ENCODE peak calls at places on chromosomes 2 and 18, in nine cellular contexts. F is H9; Q is body of pancreas; T is AG10803; K is cardiac muscle cell; R is fibroblast of the aortic adventitia; G is WTC11; A is activated CD8-positive, alpha-beta T cell treated with anti-CD3 and anti-CD28 coated beads for 36 hours; B is neural progenitor cell. U is an unnamed sample.

GRCh38 chr2:168928113-168928823 is 27.2 kb downstream of the G6PC2 start:
- DNase-seq in R (no peak), F (no peak), Q (no peak), G (no peak), B (no peak), T (no peak), A (no peak), K (no peak), U (no peak)

GRCh38 chr2:240135706-240136012 is 446 bp downstream of the COPS9 start:
- DNase-seq in A (no peak), B (no peak), T (no peak), G (no peak), Q (no peak), F (no peak), K (no peak), R (no peak), U (no peak)

GRCh38 chr18:28110924-28111323 is 66.0 kb downstream of the CDH2 start:
- DNase-seq in T (no peak), A (no peak), G (no peak), B (peak; percentile 36), R (no peak), Q (no peak), K (no peak), F (no peak), U (no peak)

GRCh38 chr2:208175843-208176160 is 12.4 kb upstream of the CRYGA start:
- DNase-seq in T (no peak), R (no peak), F (no peak), A (no peak), B (no peak), Q (no peak), G (no peak), K (peak; percentile 16), U (no peak)

GRCh38 chr18:31487251-31488015 is 10.5 kb upstream of the DSG2 start:
- DNase-seq in B (no peak), T (peak; percentile 71), Q (no peak), K (peak; percentile 79), A (no peak), R (peak; percentile 66), G (no peak), F (no peak), U (no peak)

GRCh38 chr2:233938676-233939370 is 21.6 kb downstream of the TRPM8 start:
- DNase-seq in B (no peak), G (peak; percentile 53), K (no peak), F (no peak), T (no peak), R (no peak), A (no peak), Q (peak; percentile 8), U (no peak)

GRCh38 chr2:168441214-168441872 is 14.7 kb upstream of the CERS6 start:
- DNase-seq in B (no peak), K (no peak), F (no peak), G (no peak), R (no peak), Q (no peak), T (no peak), A (no peak), U (no peak)

GRCh38 chr18:50906843-50907242 is 27.9 kb downstream of the ME2 start:
- DNase-seq in F (no peak), R (no peak), B (no peak), Q (no peak), A (peak; percentile 11), T (no peak), G (no peak), K (no peak), U (no peak)

GRCh38 chr2:46169452-46169851 is 127.8 kb upstream of the EPAS1 start:
- DNase-seq in B (no peak), T (no peak), K (no peak), A (no peak), Q (no peak), R (no peak), F (no peak), G (no peak), U (no peak)

GRCh38 chr2:29663266-29663665 is 258.1 kb downstream of the ALK start:
- DNase-seq in A (no peak), Q (no peak), B (no peak), K (peak; percentile 48), G (no peak), T (peak; percentile 71), R (peak; percentile 83), F (no peak), U (no peak)

GRCh38 chr2:38683766-38684165 is 17.9 kb downstream of the GALM start:
- DNase-seq in T (no peak), R (no peak), A (no peak), G (no peak), Q (no peak), B (no peak), F (no peak), K (no peak), U (no peak)

DNA sequence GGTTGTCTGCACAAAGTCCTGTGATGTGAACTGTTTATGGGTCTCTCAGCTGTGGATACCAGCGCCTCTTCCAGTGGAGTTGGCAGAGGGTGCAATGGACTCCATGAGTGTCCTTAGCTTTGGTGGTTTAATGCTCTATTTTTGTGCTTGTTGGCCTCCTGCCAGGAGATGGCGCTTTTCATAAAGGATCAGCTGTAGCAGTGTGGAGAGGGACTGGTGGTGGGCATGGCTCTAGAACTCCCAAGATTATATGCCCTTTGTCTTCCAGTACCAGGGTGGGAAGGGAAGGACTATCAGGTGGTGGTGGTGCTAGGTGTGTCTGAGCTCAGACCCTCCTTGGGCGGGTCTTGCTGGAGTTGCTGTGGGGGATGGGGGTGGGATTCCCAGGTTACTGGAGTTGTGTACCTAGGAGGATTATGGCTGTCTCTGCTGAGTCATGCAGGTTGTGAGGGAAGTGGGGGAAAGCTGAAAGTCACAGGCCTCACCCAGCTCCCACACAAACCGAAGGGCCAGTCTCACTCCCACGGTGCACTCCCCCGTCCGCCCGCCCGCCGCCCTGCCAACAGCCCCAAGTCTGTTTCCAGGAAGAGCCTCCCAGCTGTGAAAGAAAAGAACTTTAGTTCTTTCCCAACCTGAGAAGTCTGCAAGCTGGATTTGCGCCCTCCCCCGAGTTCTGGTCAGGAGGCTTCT is 108.1 kb downstream of the MARCO start:
- DNase-seq in R (no peak), F (peak; percentile 71), K (peak; percentile 58), A (peak; percentile 36), G (peak; percentile 65), B (peak; percentile 12), T (no peak), Q (no peak), U (peak; percentile 53)
- TF ChIP-seq CTCF in R (no peak), F (peak; percentile 61), K (no peak), A (no peak), G (no peak), B (peak; percentile 42), T (no peak), Q (no peak), U (no peak)

GRCh38 chr2:98467652-98468051 is 23.0 kb downstream of the INPP4A start:
- DNase-seq in G (no peak), A (no peak), B (no peak), R (no peak), T (no peak), F (no peak), Q (no peak), K (no peak), U (no peak)

GRCh38 chr2:98464772-98465310 is 20.2 kb downstream of the INPP4A start:
- DNase-seq in Q (peak; percentile 53), R (no peak), A (peak; percentile 63), F (no peak), B (no peak), T (no peak), G (no peak), K (no peak), U (no peak)

GRCh38 chr2:98467082-98467536 is 22.5 kb downstream of the INPP4A start:
- DNase-seq in B (no peak), F (no peak), T (no peak), R (no peak), Q (no peak), A (peak; percentile 48), G (no peak), K (no peak), U (no peak)

GRCh38 chr2:98463988-98464771 is 19.5 kb downstream of the INPP4A start:
- DNase-seq in K (no peak), B (no peak), G (no peak), R (no peak), T (no peak), A (peak; percentile 61), F (no peak), Q (no peak), U (no peak)

GRCh38 chr2:98465456-98466201 is 21.0 kb downstream of the INPP4A start:
- DNase-seq in A (peak; percentile 81), B (no peak), Q (peak; percentile 78), T (peak; percentile 58), G (no peak), K (peak; percentile 87), F (no peak), R (peak; percentile 49), U (no peak)
- TF ChIP-seq CTCF in A (no peak), B (no peak), Q (no peak), T (no peak), G (no peak), K (no peak), F (no peak), R (no peak), U (no peak)

DNA sequence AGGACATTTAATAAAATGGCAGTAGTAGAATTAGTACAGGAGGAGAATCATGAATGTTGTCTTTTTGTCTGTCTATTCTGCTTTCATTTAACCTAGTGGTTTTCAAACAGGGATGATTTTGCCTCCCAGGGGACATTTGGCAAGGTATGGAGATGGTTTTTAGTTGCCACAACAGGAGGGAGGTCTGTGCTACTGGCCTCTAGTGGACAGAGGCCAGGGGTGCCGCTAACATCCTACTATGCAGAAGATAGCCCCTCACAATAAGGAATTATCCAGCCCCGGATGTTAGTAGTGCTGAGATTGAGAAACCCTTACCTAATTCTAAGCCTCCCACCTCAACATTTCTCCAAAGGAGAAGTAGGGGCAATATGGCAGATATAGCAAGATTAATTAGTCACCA is 18.3 kb downstream of the FASTKD2 start:
- DNase-seq in G (peak; percentile 42), B (peak; percentile 52), T (no peak), Q (no peak), K (peak; percentile 15), R (no peak), F (no peak), A (no peak), U (peak; percentile 32)
- TF ChIP-seq CTCF in G (no peak), B (peak; percentile 72), T (peak; percentile 47), Q (no peak), K (peak; percentile 55), R (peak; percentile 57), F (peak; percentile 78), A (no peak), U (no peak)

GRCh38 chr2:11743531-11743815 is 3.0 kb upstream of the LPIN1 start:
- DNase-seq in G (no peak), A (no peak), B (no peak), F (no peak), T (no peak), R (no peak), K (no peak), Q (no peak), U (no peak)

GRCh38 chr2:11743846-11744553 is 2.4 kb upstream of the LPIN1 start:
- DNase-seq in A (peak; percentile 83), F (peak; percentile 96), Q (peak; percentile 97), R (peak; percentile 100), T (peak; percentile 99), K (peak; percentile 100), G (peak; percentile 77), B (peak; percentile 91), U (peak; percentile 62)

GRCh38 chr2:11745613-11746375 is 638 bp upstream of the LPIN1 start:
- DNase-seq in G (peak; percentile 26), T (no peak), R (no peak), B (no peak), Q (no peak), K (no peak), F (no peak), A (no peak), U (no peak)

GRCh38 chr2:11746376-11746806 is at the start of gene LPIN1:
- DNase-seq in G (peak; percentile 86), K (peak; percentile 93), F (peak; percentile 93), B (peak; percentile 96), R (peak; percentile 79), Q (peak; percentile 90), T (peak; percentile 81), A (peak; percentile 88), U (peak; percentile 89)

GRCh38 chr2:11744631-11745394 is 1.6 kb upstream of the LPIN1 start:
- DNase-seq in T (peak; percentile 27), A (peak; percentile 50), Q (no peak), G (peak; percentile 62), F (peak; percentile 86), R (peak; percentile 60), B (peak; percentile 75), K (peak; percentile 52), U (peak; percentile 25)
- TF ChIP-seq CTCF in T (peak; percentile 38), A (peak; percentile 42), Q (no peak), G (no peak), F (peak; percentile 64), R (peak; percentile 65), B (peak; percentile 67), K (peak; percentile 39), U (no peak)

U was measured in endothelial cell.